ENCODE peak calls at places on chromosomes 6 and 20, in five cellular contexts. V, L, K, D and A are unnamed samples.

GRCh38 chr6:20168668-20169633 is 43.3 kb downstream of the MBOAT1 start:
- DNase-seq in K (no peak), L (no peak), D (no peak), V (no peak), A (no peak)

GRCh38 chr20:60292001-60292520 is 333.8 kb downstream of the CDH26 start:
- DNase-seq in D (no peak), V (no peak), L (no peak), K (no peak), A (no peak)

GRCh38 chr20:20568604-20569205 is 143.7 kb downstream of the RALGAPA2 start:
- DNase-seq in L (no peak), D (peak; percentile 18), V (peak; percentile 47), K (peak; percentile 42), A (peak; percentile 62)

GRCh38 chr6:135673671-135674309 is 176.2 kb upstream of the AHI1 start:
- DNase-seq in D (no peak), L (no peak), V (no peak), K (no peak), A (no peak)

GRCh38 chr6:123829302-123829953 is 25.8 kb downstream of the NKAIN2 start:
- DNase-seq in L (no peak), V (peak; percentile 62), K (peak; percentile 44), D (no peak), A (peak; percentile 11)

GRCh38 chr20:20009784-20010253 is 7.3 kb upstream of the NAA20 start:
- DNase-seq in L (no peak), V (peak; percentile 33), D (no peak), K (no peak), A (no peak)

GRCh38 chr20:25574411-25574810 is 10.9 kb downstream of the NINL start:
- DNase-seq in L (no peak), D (no peak), V (peak; percentile 50), K (peak; percentile 60), A (peak; percentile 11)

GRCh38 chr6:124040655-124041054 is 237.0 kb downstream of the NKAIN2 start:
- DNase-seq in L (no peak), K (peak; percentile 15), D (no peak), V (no peak), A (no peak)

GRCh38 chr6:18262812-18263560 is 1.3 kb downstream of the DEK start:
- DNase-seq in D (no peak), L (no peak), V (peak; percentile 47), K (peak; percentile 57), A (peak; percentile 23)

GRCh38 chr20:23832775-23833508 is 6.4 kb upstream of the CST2 start:
- DNase-seq in L (no peak), D (no peak), K (no peak), V (no peak), A (no peak)

GRCh38 chr6:186221-186965 is 105.9 kb upstream of the DUSP22 start:
- DNase-seq in V (peak; percentile 59), K (no peak), D (no peak), L (no peak), A (no peak)

GRCh38 chr6:80425089-80425823 is 318.8 kb downstream of the BCKDHB start:
- DNase-seq in L (no peak), K (no peak), D (no peak), V (peak; percentile 86), A (no peak)

GRCh38 chr6:11190625-11191245 is 41.7 kb downstream of the NEDD9 start:
- DNase-seq in L (no peak), V (no peak), K (no peak), D (no peak), A (no peak)

GRCh38 chr6:17865798-17866725 is 121.4 kb downstream of the KIF13A start:
- DNase-seq in K (peak; percentile 97), V (peak; percentile 97), L (peak; percentile 26), D (peak; percentile 57), A (no peak)

GRCh38 chr20:16708590-16708989 is 21.2 kb upstream of the SNRPB2 start:
- DNase-seq in K (peak; percentile 28), L (no peak), V (no peak), D (no peak), A (no peak)

GRCh38 chr20:32577657-32578056 is 7.5 kb downstream of the NOL4L start:
- DNase-seq in K (no peak), L (no peak), D (no peak), V (no peak), A (no peak)

GRCh38 chr20:23180451-23180921 is 94.4 kb upstream of the CD93 start:
- DNase-seq in V (peak; percentile 6), L (peak; percentile 73), D (no peak), K (no peak), A (no peak)

GRCh38 chr6:105363100-105363754 is 39.7 kb downstream of the PREP start:
- DNase-seq in K (peak; percentile 30), V (peak; percentile 52), L (no peak), D (no peak), A (peak; percentile 48)

GRCh38 chr20:45998761-45999160 is 9.9 kb upstream of the MMP9 start:
- DNase-seq in K (no peak), D (no peak), V (no peak), L (no peak), A (no peak)

GRCh38 chr20:49890651-49891361 is 24.5 kb downstream of the SPATA2 start:
- DNase-seq in L (no peak), V (no peak), D (no peak), K (peak; percentile 20), A (no peak)

GRCh38 chr6:12081776-12082175 is 69.7 kb downstream of the HIVEP1 start:
- DNase-seq in D (no peak), L (no peak), V (no peak), K (no peak), A (no peak)

GRCh38 chr20:61923371-61924166 is 142.1 kb downstream of the TAF4 start:
- DNase-seq in K (no peak), D (no peak), L (no peak), V (no peak), A (no peak)

GRCh38 chr20:61924211-61924857 is 141.3 kb downstream of the TAF4 start:
- DNase-seq in L (no peak), D (no peak), K (no peak), V (no peak), A (no peak)

GRCh38 chr20:61924858-61925554 is 140.7 kb downstream of the TAF4 start:
- DNase-seq in K (no peak), D (no peak), V (no peak), L (no peak), A (no peak)

GRCh38 chr20:61922411-61922810 is 143.3 kb downstream of the TAF4 start:
- DNase-seq in L (no peak), K (no peak), V (no peak), D (no peak), A (no peak)

GRCh38 chr20:61922936-61923335 is 142.7 kb downstream of the TAF4 start:
- DNase-seq in D (no peak), K (no peak), V (no peak), L (no peak), A (no peak)
- H3K4me3 ChIP-seq in D (no peak overlapping the region), K (no peak overlapping the region), V (no peak overlapping the region), L (no peak overlapping the region), A (no peak overlapping the region)

GRCh38 chr20:63846938-63847373 is 14.3 kb upstream of the ABHD16B start:
- DNase-seq in D (no peak), L (no peak), K (no peak), V (peak; percentile 40), A (no peak)

GRCh38 chr20:63848003-63848911 is 13.0 kb upstream of the ABHD16B start:
- DNase-seq in L (no peak), V (no peak), D (no peak), K (no peak), A (no peak)

GRCh38 chr20:63844384-63845025 is 13.4 kb upstream of the ZBTB46 start:
- DNase-seq in D (no peak), V (no peak), L (no peak), K (no peak), A (no peak)

GRCh38 chr20:63846128-63846771 is 15.0 kb upstream of the ABHD16B start:
- DNase-seq in V (peak; percentile 75), D (peak; percentile 56), K (no peak), L (no peak), A (no peak)

GRCh38 chr20:63847374-63848002 is 13.8 kb upstream of the ABHD16B start:
- DNase-seq in K (peak; percentile 61), D (no peak), L (no peak), V (no peak), A (no peak)
- H3K4me3 ChIP-seq in K (no peak overlapping the region), D (no peak overlapping the region), L (no peak overlapping the region), V (no peak overlapping the region), A (no peak overlapping the region)

DNA sequence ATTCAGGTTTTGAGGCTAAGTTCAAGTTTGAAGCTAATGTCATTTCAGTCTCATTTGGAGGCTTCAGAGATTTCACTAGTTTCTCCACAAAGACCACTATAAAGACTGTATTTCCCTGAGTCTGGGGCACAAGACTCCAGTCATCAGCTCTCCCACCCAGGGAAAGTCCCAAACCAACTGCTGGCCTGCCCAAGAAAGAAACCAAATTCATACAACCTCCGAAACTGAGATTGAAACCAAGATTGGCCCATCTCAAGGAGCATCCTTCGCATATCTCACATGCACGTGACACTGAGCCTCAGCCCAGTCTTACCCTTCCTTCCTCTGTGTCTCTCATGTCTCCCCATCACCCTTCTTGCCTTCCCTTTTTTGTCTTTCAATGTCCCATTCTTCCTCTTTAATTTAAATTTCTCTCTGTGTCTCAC is 3.5 kb upstream of the LTA start:
- DNase-seq in K (no peak), V (no peak), L (no peak), D (no peak), A (no peak)
- H3K4me3 ChIP-seq in K (no peak overlapping the region), V (no peak overlapping the region), L (no peak overlapping the region), D (no peak overlapping the region), A (no peak overlapping the region)

GRCh38 chr6:100462990-100463684 is 1.6 kb downstream of the SIM1 start:
- DNase-seq in V (no peak), L (no peak), D (no peak), K (peak; percentile 36), A (no peak)

GRCh38 chr6:100461920-100462295 is 2.8 kb downstream of the SIM1 start:
- DNase-seq in V (peak; percentile 28), D (no peak), L (no peak), K (no peak), A (no peak)

GRCh38 chr6:100462396-100462795 is 2.3 kb downstream of the SIM1 start:
- DNase-seq in D (no peak), V (no peak), L (no peak), K (no peak), A (no peak)

GRCh38 chr6:100460650-100461204 is 4.0 kb downstream of the SIM1 start:
- DNase-seq in D (peak; percentile 28), V (no peak), L (no peak), K (peak; percentile 51), A (peak; percentile 41)

DNA sequence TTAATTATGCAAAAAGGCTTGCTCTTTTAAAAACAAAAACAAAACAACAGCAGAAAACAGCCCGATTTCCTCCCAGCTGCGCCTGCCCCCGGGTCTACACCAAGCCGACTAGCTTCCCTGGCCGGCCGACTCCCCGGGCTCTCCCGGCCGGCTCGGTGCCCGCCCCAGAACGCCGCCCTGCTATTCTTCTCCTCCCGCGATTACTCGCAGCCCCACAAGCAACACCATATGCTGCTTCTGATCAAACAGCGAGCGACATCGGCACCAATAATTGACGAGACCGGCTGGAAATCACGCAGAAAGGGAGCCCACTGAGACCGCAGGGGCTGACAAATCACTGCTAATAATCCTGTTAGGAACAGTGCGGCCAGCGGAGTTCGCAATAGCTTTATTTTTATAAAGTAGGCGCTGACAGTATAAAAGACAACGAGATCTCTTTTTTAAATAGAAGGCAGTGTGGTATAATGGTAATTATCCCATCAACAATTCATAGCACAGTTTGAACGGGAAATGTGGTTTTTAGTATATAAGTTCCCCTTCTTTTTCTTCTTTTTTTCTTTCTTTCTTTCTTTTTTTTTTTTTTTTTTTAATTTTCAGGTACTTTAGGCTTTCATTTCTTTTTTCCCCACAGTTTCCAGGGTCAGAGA is 3.3 kb downstream of the SIM1 start:
- DNase-seq in K (peak; percentile 68), V (peak; percentile 41), L (no peak), D (peak; percentile 71), A (peak; percentile 59)
- H3K4me3 ChIP-seq in K (no peak overlapping the region), V (peak overlapping the region; percentile 91), L (no peak overlapping the region), D (peak overlapping the region; percentile 52), A (peak overlapping the region; percentile 49)

GRCh38 chr20:51594999-51595532 is 52.5 kb upstream of the NFATC2 start:
- DNase-seq in V (peak; percentile 86), D (peak; percentile 90), L (peak; percentile 90), K (peak; percentile 94), A (peak; percentile 92)
- H3K4me3 ChIP-seq in V (no peak overlapping the region), D (no peak overlapping the region), L (no peak overlapping the region), K (no peak overlapping the region), A (no peak overlapping the region)